ENCODE peak calls at places on chromosomes 5 and 9, in eight cellular contexts. V is epithelial cell of esophagus, S is AG09319, E is dorsolateral prefrontal cortex, C is fibroblast of the aortic adventitia, P is Peyer's patch, U is GM20000, T is sigmoid colon. N is an unnamed sample.

GRCh38 chr9:19782005-19782404 is 6.8 kb downstream of the SLC24A2 start:
- DNase-seq in T (no peak), S (no peak), V (peak), P (no peak), E (no peak), C (no peak), U (no peak), N (no peak)

GRCh38 chr9:135332979-135333748 is 146.4 kb upstream of the PPP1R26 start:
- DNase-seq in S (no peak), V (no peak), E (peak), P (no peak), U (no peak), T (no peak), C (no peak), N (no peak)

GRCh38 chr9:137621131-137621757 is 2.4 kb downstream of the EHMT1 start:
- DNase-seq in V (peak), E (no peak), P (no peak), T (no peak), S (no peak), U (no peak), C (no peak), N (no peak)

GRCh38 chr9:105093685-105094084 is 150.8 kb upstream of the SLC44A1 start:
- DNase-seq in U (no peak), S (no peak), P (no peak), T (no peak), V (no peak), C (no peak), E (no peak), N (no peak)

GRCh38 chr5:173762930-173763329 is 125.2 kb upstream of the CPEB4 start:
- DNase-seq in C (no peak), T (no peak), V (no peak), E (no peak), S (no peak), U (no peak), P (no peak), N (no peak)

GRCh38 chr5:144004146-144004545 is 166.3 kb downstream of the YIPF5 start:
- DNase-seq in S (no peak), E (no peak), V (no peak), P (no peak), U (no peak), T (no peak), C (peak), N (no peak)

GRCh38 chr5:181223041-181223728 is at the start of gene TRIM41:
- DNase-seq in S (peak), C (peak), E (peak), T (peak), P (peak), V (peak), U (peak), N (peak)

GRCh38 chr9:100074093-100074492 is 24.7 kb downstream of the ERP44 start:
- DNase-seq in C (peak), S (no peak), T (no peak), E (no peak), U (no peak), V (no peak), P (no peak), N (no peak)

GRCh38 chr5:122076669-122077450 is 1.2 kb downstream of the LOX start:
- DNase-seq in P (no peak), T (peak), V (peak), C (peak), E (peak), S (peak), U (peak), N (peak)

GRCh38 chr5:56951131-56951945 is 585 bp downstream of the MIER3 start:
- DNase-seq in U (peak), P (peak), V (peak), S (no peak), C (peak), T (peak), E (peak), N (peak)

GRCh38 chr5:159186319-159186718 is 23.0 kb downstream of the RNF145 start:
- DNase-seq in E (no peak), S (no peak), V (peak), U (no peak), T (no peak), C (no peak), P (no peak), N (no peak)

GRCh38 chr9:11204521-11204920 is 591.7 kb upstream of the PTPRD start:
- DNase-seq in C (no peak), E (no peak), P (no peak), T (no peak), V (peak), U (no peak), S (no peak), N (no peak)

GRCh38 chr5:30209752-30210151 is 983.7 kb upstream of the CDH6 start:
- DNase-seq in P (no peak), C (no peak), T (no peak), V (no peak), U (no peak), E (no peak), S (no peak), N (no peak)

GRCh38 chr9:32413424-32413823 is 29.0 kb downstream of the ACO1 start:
- DNase-seq in V (no peak), E (no peak), U (no peak), P (no peak), C (peak), S (peak), T (no peak), N (no peak)

GRCh38 chr5:83471405-83472212 is at the start of gene VCAN:
- DNase-seq in T (peak), E (peak), S (peak), C (peak), P (no peak), V (peak), U (peak), N (peak)

GRCh38 chr5:138946241-138946623 is 71.1 kb upstream of the LRRTM2 start:
- DNase-seq in U (no peak), E (peak), T (peak), C (no peak), P (no peak), V (no peak), S (no peak), N (no peak)

GRCh38 chr9:129938291-129938979 is 103.2 kb downstream of the USP20 start:
- DNase-seq in C (peak), E (no peak), P (no peak), T (no peak), U (no peak), S (peak), V (no peak), N (no peak)

GRCh38 chr9:135718616-135719015 is 16.6 kb downstream of the KCNT1 start:
- DNase-seq in E (peak), V (no peak), S (no peak), T (no peak), P (no peak), U (no peak), C (no peak), N (no peak)

GRCh38 chr5:150345716-150346115 is 11.8 kb upstream of the TCOF1 start:
- DNase-seq in V (no peak), U (no peak), S (no peak), P (no peak), T (no peak), E (no peak), C (no peak), N (no peak)

GRCh38 chr9:83471223-83471622 is 67.0 kb downstream of the FRMD3 start:
- DNase-seq in V (no peak), T (no peak), P (no peak), C (no peak), S (no peak), E (no peak), U (no peak), N (no peak)

GRCh38 chr5:5078009-5078897 is 61.9 kb upstream of the ADAMTS16 start:
- DNase-seq in T (no peak), E (no peak), C (no peak), S (no peak), P (no peak), V (peak), U (no peak), N (no peak)

GRCh38 chr5:32138839-32139493 is 35.2 kb downstream of the GOLPH3 start:
- DNase-seq in V (no peak), S (no peak), P (no peak), C (no peak), E (peak), U (no peak), T (no peak), N (no peak)

GRCh38 chr9:6106576-6107339 is 91.3 kb upstream of the RANBP6 start:
- DNase-seq in P (no peak), U (peak), C (peak), V (peak), S (no peak), E (no peak), T (no peak), N (peak)

GRCh38 chr5:685262-686171 is 7.6 kb downstream of the TPPP start:
- DNase-seq in C (no peak), E (no peak), V (no peak), S (no peak), P (peak), T (peak), U (no peak), N (no peak)

GRCh38 chr5:56479701-56480304 is 246.7 kb upstream of the ANKRD55 start:
- DNase-seq in E (no peak), U (peak), P (peak), V (no peak), S (no peak), T (no peak), C (no peak), N (peak)

GRCh38 chr5:71860048-71860447 is 141.0 kb downstream of the CARTPT start:
- DNase-seq in C (peak), U (no peak), S (no peak), P (no peak), E (no peak), V (no peak), T (no peak), N (no peak)

GRCh38 chr9:93049491-93049890 is 9.0 kb upstream of the SUSD3 start:
- DNase-seq in S (no peak), C (no peak), V (no peak), U (no peak), T (no peak), P (no peak), E (peak), N (no peak)

GRCh38 chr9:121567142-121568100 is 67.8 kb upstream of the GGTA1 start:
- DNase-seq in S (no peak), P (no peak), V (no peak), C (peak), T (peak), U (no peak), E (no peak), N (no peak)

GRCh38 chr5:174399411-174399810 is 325.0 kb upstream of the MSX2 start:
- DNase-seq in S (no peak), U (no peak), V (no peak), E (no peak), T (no peak), P (no peak), C (no peak), N (no peak)

GRCh38 chr5:53335115-53335514 is 145.3 kb upstream of the FST start:
- DNase-seq in C (peak), U (no peak), S (no peak), E (no peak), T (no peak), V (peak), P (no peak), N (no peak)

GRCh38 chr5:84344788-84345187 is 39.9 kb downstream of the EDIL3 start:
- DNase-seq in E (no peak), P (no peak), V (no peak), U (no peak), C (no peak), S (no peak), T (no peak), N (no peak)

GRCh38 chr9:70607329-70607728 is 192.9 kb upstream of the KLF9 start:
- DNase-seq in P (no peak), S (no peak), V (no peak), T (no peak), U (no peak), E (no peak), C (no peak), N (no peak)

GRCh38 chr9:76490249-76490990 is 31.4 kb downstream of the GCNT1 start:
- DNase-seq in V (peak), P (no peak), C (no peak), U (no peak), S (no peak), E (no peak), T (no peak), N (no peak)

GRCh38 chr5:116671211-116671736 is 96.7 kb upstream of the SEMA6A start:
- DNase-seq in S (no peak), T (no peak), U (peak), E (no peak), C (no peak), P (no peak), V (no peak), N (peak)

GRCh38 chr9:98912450-98912849 is 31.3 kb upstream of the COL15A1 start:
- DNase-seq in S (no peak), T (no peak), P (no peak), C (no peak), U (no peak), V (no peak), E (no peak), N (no peak)

GRCh38 chr9:83473488-83473971 is 64.7 kb downstream of the FRMD3 start:
- DNase-seq in C (peak), E (no peak), T (no peak), V (no peak), U (peak), S (no peak), P (no peak), N (peak)

GRCh38 chr5:72433520-72433919 is 73.7 kb downstream of the ZNF366 start:
- DNase-seq in E (no peak), T (no peak), U (no peak), V (peak), P (no peak), S (no peak), C (peak), N (no peak)

GRCh38 chr5:161847896-161848510 is at the start of gene GABRA1:
- DNase-seq in E (peak), T (no peak), S (no peak), U (no peak), C (no peak), V (peak), P (no peak), N (no peak)

GRCh38 chr5:6829150-6829784 is 116.0 kb downstream of the TENT4A start:
- DNase-seq in U (peak), V (peak), S (no peak), P (no peak), E (peak), C (no peak), T (no peak), N (peak)

GRCh38 chr5:59351076-59351794 is 542.3 kb downstream of the PDE4D start:
- DNase-seq in U (no peak), S (no peak), T (peak), V (no peak), P (no peak), E (no peak), C (peak), N (no peak)
- TF ChIP-seq CTCF in U (no peak), S (no peak), T (peak), V (no peak), P (no peak), E (peak), C (no peak), N (no peak)

DNA sequence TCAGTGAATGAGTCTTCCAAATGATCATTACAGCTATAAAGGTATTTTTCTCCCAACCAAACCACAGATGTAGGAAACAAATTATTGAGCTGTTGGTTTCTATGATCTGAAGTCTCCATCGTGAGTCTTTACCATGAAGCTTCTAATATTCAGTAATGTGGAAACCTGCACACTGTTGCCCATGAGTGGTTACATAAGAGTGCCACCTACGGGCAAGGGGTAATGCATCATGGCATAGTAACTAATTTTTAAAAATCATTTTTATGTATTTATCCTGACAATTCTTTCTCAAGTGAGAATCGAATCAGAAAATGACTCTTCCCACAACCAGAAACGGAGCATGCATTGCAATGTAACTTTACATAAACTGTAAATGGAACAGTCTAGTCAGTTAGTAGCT is 282.5 kb upstream of the SMARCA2 start:
- DNase-seq in P (no peak), E (no peak), C (no peak), S (no peak), U (peak), T (no peak), V (peak), N (peak)
- TF ChIP-seq CTCF in P (no peak), E (no peak), C (no peak), S (no peak), U (no peak), T (no peak), V (peak), N (peak)

GRCh38 chr5:63825984-63826383 is 136.3 kb downstream of the HTR1A start:
- DNase-seq in E (no peak), S (no peak), T (no peak), U (no peak), V (no peak), C (no peak), P (no peak), N (no peak)
- TF ChIP-seq CTCF in E (no peak), S (no peak), T (no peak), U (no peak), V (no peak), C (no peak), P (no peak), N (no peak)

GRCh38 chr5:21810737-21811316 is 1042.3 kb downstream of the CDH12 start:
- DNase-seq in E (no peak), V (peak), U (peak), P (no peak), C (peak), T (no peak), S (no peak), N (no peak)
- TF ChIP-seq CTCF in E (peak), V (peak), U (no peak), P (peak), C (peak), T (no peak), S (peak), N (peak)

GRCh38 chr9:74577956-74578355 is 80.8 kb downstream of the RORB start:
- DNase-seq in E (no peak), S (no peak), V (peak), C (peak), U (no peak), P (no peak), T (no peak), N (no peak)
- TF ChIP-seq CTCF in E (peak), S (peak), V (peak), C (peak), U (no peak), P (no peak), T (no peak), N (no peak)

DNA sequence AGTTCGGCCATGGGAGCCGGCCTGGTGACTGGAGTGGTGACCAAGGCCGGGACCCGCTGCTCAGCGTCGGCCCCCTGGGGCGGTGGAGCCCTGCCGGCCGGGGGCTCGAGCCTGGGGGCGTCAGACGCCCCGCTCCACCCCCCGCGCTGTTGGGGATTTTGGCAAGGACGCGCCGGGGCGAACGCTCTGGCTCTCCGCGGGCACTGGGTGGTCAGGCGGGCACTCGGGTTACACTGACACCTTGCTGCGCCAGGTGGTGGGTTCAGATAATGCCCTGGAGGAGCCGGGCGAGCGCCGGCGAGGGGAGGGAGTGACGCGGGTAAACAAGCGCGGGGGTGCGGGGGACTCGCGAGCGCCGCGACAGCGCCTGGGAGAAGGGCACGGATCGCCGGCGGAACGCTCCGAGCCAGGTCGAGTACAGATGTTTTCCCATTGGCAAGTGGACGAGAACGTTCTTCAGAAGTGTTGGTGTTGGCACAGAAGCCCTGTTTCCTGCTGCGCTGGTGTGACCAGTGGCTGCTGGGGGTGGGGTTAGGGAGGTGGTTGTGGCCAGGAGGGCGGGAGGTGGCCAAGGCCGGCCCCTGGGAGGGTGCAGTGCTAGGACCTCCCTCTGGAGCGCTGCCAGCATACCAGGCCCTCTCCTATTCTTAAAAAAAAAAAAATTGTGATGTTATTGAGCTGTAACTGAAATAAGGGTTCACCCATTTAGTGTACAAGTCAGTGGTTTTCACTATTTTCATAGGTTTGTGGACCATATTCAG is 773 bp downstream of the SQSTM1 start:
- DNase-seq in U (peak), E (peak), P (peak), C (peak), T (peak), S (peak), V (peak), N (peak)
- TF ChIP-seq CTCF in U (no peak), E (peak), P (peak), C (no peak), T (no peak), S (no peak), V (no peak), N (no peak)

DNA sequence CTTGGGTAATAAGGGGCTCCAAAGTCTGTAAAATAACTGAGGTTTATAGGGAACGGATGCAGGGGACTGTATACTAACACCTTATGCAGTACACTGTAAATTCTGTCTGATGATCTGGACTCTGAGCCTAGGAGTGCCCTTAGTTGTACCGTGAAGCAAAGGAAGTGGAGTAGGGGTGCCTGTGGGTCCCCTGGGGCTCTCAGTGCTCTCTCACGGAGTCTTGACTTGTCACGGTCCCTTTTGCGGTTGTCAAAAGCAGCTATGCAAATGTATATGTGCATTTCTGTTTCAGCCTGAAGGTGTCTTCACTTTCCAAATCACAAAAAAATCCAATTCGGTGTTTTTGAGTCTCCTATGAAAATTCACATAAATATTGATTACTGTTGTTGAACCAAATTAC is 17.8 kb downstream of the DMRT1 start:
- DNase-seq in U (peak), E (no peak), V (no peak), C (no peak), P (no peak), T (no peak), S (no peak), N (peak)
- TF ChIP-seq CTCF in U (no peak), E (no peak), V (no peak), C (no peak), P (no peak), T (no peak), S (no peak), N (no peak)